ENCODE peak calls at places on chromosomes 11 and 22, in nine cellular contexts. One of them, this sample, is unnamed.

GRCh38 chr11:70525466-70525865 is 127.1 kb downstream of the CTTN start:
- DNase-seq in left lung: no peak
- DNase-seq in CD8-positive, alpha-beta memory T cell: no peak
- DNase-seq in Peyer's patch: no peak
- DNase-seq in CD4-positive, alpha-beta memory T cell: no peak
- DNase-seq in CD4-positive, alpha-beta T cell: no peak
- DNase-seq in RWPE1: no peak
- DNase-seq in cardiac muscle cell: no peak
- DNase-seq in brain microvascular endothelial cell: no peak
- DNase-seq in this sample: no peak

GRCh38 chr11:74371269-74372039 is 26.8 kb downstream of the PGM2L1 start:
- DNase-seq in left lung: no peak
- DNase-seq in CD8-positive, alpha-beta memory T cell: no peak
- DNase-seq in Peyer's patch: no peak
- DNase-seq in CD4-positive, alpha-beta memory T cell: no peak
- DNase-seq in CD4-positive, alpha-beta T cell: no peak
- DNase-seq in RWPE1: peak
- DNase-seq in cardiac muscle cell: peak
- DNase-seq in brain microvascular endothelial cell: peak
- DNase-seq in this sample: no peak

GRCh38 chr11:121023848-121024751 is at the start of gene TBCEL:
- DNase-seq in left lung: peak
- DNase-seq in CD8-positive, alpha-beta memory T cell: peak
- DNase-seq in Peyer's patch: peak
- DNase-seq in CD4-positive, alpha-beta memory T cell: peak
- DNase-seq in CD4-positive, alpha-beta T cell: peak
- DNase-seq in RWPE1: peak
- DNase-seq in cardiac muscle cell: peak
- DNase-seq in brain microvascular endothelial cell: peak
- DNase-seq in this sample: peak

GRCh38 chr22:36641902-36642640 is 61.5 kb downstream of the CACNG2 start:
- DNase-seq in left lung: no peak
- DNase-seq in CD8-positive, alpha-beta memory T cell: no peak
- DNase-seq in Peyer's patch: no peak
- DNase-seq in CD4-positive, alpha-beta memory T cell: no peak
- DNase-seq in CD4-positive, alpha-beta T cell: no peak
- DNase-seq in RWPE1: peak
- DNase-seq in cardiac muscle cell: peak
- DNase-seq in brain microvascular endothelial cell: peak
- DNase-seq in this sample: peak

GRCh38 chr11:74460481-74461154 is 6.7 kb downstream of the KCNE3 start:
- DNase-seq in left lung: no peak
- DNase-seq in CD8-positive, alpha-beta memory T cell: no peak
- DNase-seq in Peyer's patch: no peak
- DNase-seq in CD4-positive, alpha-beta memory T cell: no peak
- DNase-seq in CD4-positive, alpha-beta T cell: no peak
- DNase-seq in RWPE1: no peak
- DNase-seq in cardiac muscle cell: peak
- DNase-seq in brain microvascular endothelial cell: peak
- DNase-seq in this sample: no peak

GRCh38 chr11:12719221-12719620 is 45.0 kb downstream of the TEAD1 start:
- DNase-seq in left lung: no peak
- DNase-seq in CD8-positive, alpha-beta memory T cell: no peak
- DNase-seq in Peyer's patch: no peak
- DNase-seq in CD4-positive, alpha-beta memory T cell: no peak
- DNase-seq in CD4-positive, alpha-beta T cell: no peak
- DNase-seq in RWPE1: no peak
- DNase-seq in cardiac muscle cell: peak
- DNase-seq in brain microvascular endothelial cell: no peak
- DNase-seq in this sample: no peak

GRCh38 chr11:117221775-117222517 is 9.9 kb downstream of the PCSK7 start:
- DNase-seq in left lung: no peak
- DNase-seq in CD8-positive, alpha-beta memory T cell: no peak
- DNase-seq in Peyer's patch: no peak
- DNase-seq in CD4-positive, alpha-beta memory T cell: no peak
- DNase-seq in CD4-positive, alpha-beta T cell: no peak
- DNase-seq in RWPE1: no peak
- DNase-seq in cardiac muscle cell: peak
- DNase-seq in brain microvascular endothelial cell: no peak
- DNase-seq in this sample: no peak

GRCh38 chr11:111918390-111919256 is at the start of gene C11orf52:
- DNase-seq in left lung: peak
- DNase-seq in CD8-positive, alpha-beta memory T cell: no peak
- DNase-seq in Peyer's patch: no peak
- DNase-seq in CD4-positive, alpha-beta memory T cell: no peak
- DNase-seq in CD4-positive, alpha-beta T cell: no peak
- DNase-seq in RWPE1: peak
- DNase-seq in cardiac muscle cell: peak
- DNase-seq in brain microvascular endothelial cell: no peak
- DNase-seq in this sample: no peak

GRCh38 chr22:23875801-23876200 is 18.1 kb downstream of the SLC2A11 start:
- DNase-seq in left lung: no peak
- DNase-seq in CD8-positive, alpha-beta memory T cell: no peak
- DNase-seq in Peyer's patch: no peak
- DNase-seq in CD4-positive, alpha-beta memory T cell: no peak
- DNase-seq in CD4-positive, alpha-beta T cell: no peak
- DNase-seq in RWPE1: no peak
- DNase-seq in cardiac muscle cell: no peak
- DNase-seq in brain microvascular endothelial cell: no peak
- DNase-seq in this sample: no peak

GRCh38 chr22:23882370-23882769 is 11.8 kb upstream of the MIF start:
- DNase-seq in left lung: no peak
- DNase-seq in CD8-positive, alpha-beta memory T cell: no peak
- DNase-seq in Peyer's patch: no peak
- DNase-seq in CD4-positive, alpha-beta memory T cell: no peak
- DNase-seq in CD4-positive, alpha-beta T cell: no peak
- DNase-seq in RWPE1: no peak
- DNase-seq in cardiac muscle cell: no peak
- DNase-seq in brain microvascular endothelial cell: no peak
- DNase-seq in this sample: no peak

GRCh38 chr22:23877566-23877965 is 16.6 kb upstream of the MIF start:
- DNase-seq in left lung: no peak
- DNase-seq in CD8-positive, alpha-beta memory T cell: no peak
- DNase-seq in Peyer's patch: no peak
- DNase-seq in CD4-positive, alpha-beta memory T cell: no peak
- DNase-seq in CD4-positive, alpha-beta T cell: no peak
- DNase-seq in RWPE1: no peak
- DNase-seq in cardiac muscle cell: no peak
- DNase-seq in brain microvascular endothelial cell: no peak
- DNase-seq in this sample: no peak

GRCh38 chr22:23874871-23875270 is 17.2 kb downstream of the SLC2A11 start:
- DNase-seq in left lung: no peak
- DNase-seq in CD8-positive, alpha-beta memory T cell: no peak
- DNase-seq in Peyer's patch: no peak
- DNase-seq in CD4-positive, alpha-beta memory T cell: no peak
- DNase-seq in CD4-positive, alpha-beta T cell: no peak
- DNase-seq in RWPE1: no peak
- DNase-seq in cardiac muscle cell: no peak
- DNase-seq in brain microvascular endothelial cell: no peak
- DNase-seq in this sample: no peak

DNA sequence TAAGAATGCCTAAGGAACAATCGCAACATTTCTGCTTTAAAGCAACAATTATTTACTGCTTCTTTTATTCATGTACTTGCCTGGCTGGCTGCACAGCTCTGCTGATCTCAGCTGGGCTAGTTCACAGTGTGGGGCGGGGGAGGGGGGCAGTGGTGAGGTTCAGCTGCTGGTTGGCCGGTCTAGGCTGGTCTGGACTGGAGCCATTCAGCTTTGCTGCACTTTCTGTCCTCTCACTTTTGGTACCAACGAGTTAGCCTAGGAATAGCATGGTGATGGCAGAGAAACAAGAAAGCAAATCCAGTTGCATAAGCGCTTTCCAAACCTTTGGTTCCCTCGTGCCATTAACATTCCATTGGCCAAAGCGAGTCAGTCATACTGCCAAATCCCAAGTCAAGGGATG is 16.0 kb upstream of the MIF start:
- DNase-seq in left lung: no peak
- DNase-seq in CD8-positive, alpha-beta memory T cell: no peak
- DNase-seq in Peyer's patch: no peak
- DNase-seq in CD4-positive, alpha-beta memory T cell: no peak
- DNase-seq in CD4-positive, alpha-beta T cell: no peak
- DNase-seq in RWPE1: no peak
- DNase-seq in cardiac muscle cell: no peak
- DNase-seq in brain microvascular endothelial cell: no peak
- DNase-seq in this sample: no peak
- H3K27ac ChIP-seq in left lung: no peak
- H3K27ac ChIP-seq in CD8-positive, alpha-beta memory T cell: no peak
- H3K27ac ChIP-seq in Peyer's patch: no peak
- H3K27ac ChIP-seq in CD4-positive, alpha-beta memory T cell: no peak
- H3K27ac ChIP-seq in CD4-positive, alpha-beta T cell: no peak
- H3K27ac ChIP-seq in RWPE1: no peak
- H3K27ac ChIP-seq in cardiac muscle cell: no peak
- H3K27ac ChIP-seq in brain microvascular endothelial cell: no peak
- H3K27ac ChIP-seq in this sample: no peak

DNA sequence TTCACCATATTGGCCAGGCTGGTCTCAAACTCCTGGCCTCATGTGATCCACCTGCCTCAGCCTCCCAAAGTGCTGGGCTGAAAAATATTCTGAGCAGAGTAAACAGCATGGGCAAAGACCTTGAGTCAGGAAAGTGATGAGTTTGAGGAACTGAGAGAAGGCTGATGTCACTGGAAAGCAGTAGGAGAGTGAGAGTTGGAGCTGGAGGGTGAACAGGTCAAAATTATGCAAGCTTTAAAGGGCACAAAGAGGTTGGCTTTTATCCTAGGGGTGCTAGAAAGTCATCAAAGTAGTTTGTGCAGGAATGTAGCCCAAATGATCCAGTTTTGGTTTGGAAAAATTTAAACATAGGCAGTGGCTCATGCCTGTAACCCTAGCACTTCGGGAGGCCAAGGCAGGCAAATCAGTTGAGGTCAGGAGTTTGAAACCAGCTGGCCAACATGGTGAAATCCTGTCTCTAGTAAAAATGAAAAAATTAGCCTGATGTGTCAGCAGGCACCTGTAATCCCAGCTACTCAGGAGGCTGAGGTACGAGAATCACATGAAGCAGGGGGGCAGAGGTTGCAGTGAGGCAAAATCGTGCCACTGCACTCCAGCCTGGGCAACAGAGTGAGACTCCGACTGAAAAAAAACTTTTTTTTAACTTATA is 44.7 kb upstream of the CXCR5 start:
- DNase-seq in left lung: no peak
- DNase-seq in CD8-positive, alpha-beta memory T cell: no peak
- DNase-seq in Peyer's patch: peak
- DNase-seq in CD4-positive, alpha-beta memory T cell: no peak
- DNase-seq in CD4-positive, alpha-beta T cell: no peak
- DNase-seq in RWPE1: no peak
- DNase-seq in cardiac muscle cell: no peak
- DNase-seq in brain microvascular endothelial cell: no peak
- DNase-seq in this sample: no peak
- H3K27ac ChIP-seq in left lung: no peak
- H3K27ac ChIP-seq in CD8-positive, alpha-beta memory T cell: no peak
- H3K27ac ChIP-seq in Peyer's patch: no peak
- H3K27ac ChIP-seq in CD4-positive, alpha-beta memory T cell: no peak
- H3K27ac ChIP-seq in CD4-positive, alpha-beta T cell: no peak
- H3K27ac ChIP-seq in RWPE1: no peak
- H3K27ac ChIP-seq in cardiac muscle cell: no peak
- H3K27ac ChIP-seq in brain microvascular endothelial cell: no peak
- H3K27ac ChIP-seq in this sample: no peak

GRCh38 chr22:19761022-19761499 is 483 bp downstream of the TBX1 start:
- DNase-seq in left lung: no peak
- DNase-seq in CD8-positive, alpha-beta memory T cell: no peak
- DNase-seq in Peyer's patch: no peak
- DNase-seq in CD4-positive, alpha-beta memory T cell: no peak
- DNase-seq in CD4-positive, alpha-beta T cell: no peak
- DNase-seq in RWPE1: no peak
- DNase-seq in cardiac muscle cell: no peak
- DNase-seq in brain microvascular endothelial cell: no peak
- DNase-seq in this sample: no peak

GRCh38 chr22:19759994-19760651 is 455 bp upstream of the TBX1 start:
- DNase-seq in left lung: no peak
- DNase-seq in CD8-positive, alpha-beta memory T cell: no peak
- DNase-seq in Peyer's patch: no peak
- DNase-seq in CD4-positive, alpha-beta memory T cell: no peak
- DNase-seq in CD4-positive, alpha-beta T cell: no peak
- DNase-seq in RWPE1: no peak
- DNase-seq in cardiac muscle cell: no peak
- DNase-seq in brain microvascular endothelial cell: no peak
- DNase-seq in this sample: no peak

GRCh38 chr22:19759459-19759993 is 1.1 kb upstream of the TBX1 start:
- DNase-seq in left lung: no peak
- DNase-seq in CD8-positive, alpha-beta memory T cell: no peak
- DNase-seq in Peyer's patch: no peak
- DNase-seq in CD4-positive, alpha-beta memory T cell: no peak
- DNase-seq in CD4-positive, alpha-beta T cell: no peak
- DNase-seq in RWPE1: no peak
- DNase-seq in cardiac muscle cell: no peak
- DNase-seq in brain microvascular endothelial cell: no peak
- DNase-seq in this sample: no peak

GRCh38 chr22:19761500-19762314 is 1.1 kb downstream of the TBX1 start:
- DNase-seq in left lung: no peak
- DNase-seq in CD8-positive, alpha-beta memory T cell: no peak
- DNase-seq in Peyer's patch: no peak
- DNase-seq in CD4-positive, alpha-beta memory T cell: no peak
- DNase-seq in CD4-positive, alpha-beta T cell: no peak
- DNase-seq in RWPE1: no peak
- DNase-seq in cardiac muscle cell: no peak
- DNase-seq in brain microvascular endothelial cell: no peak
- DNase-seq in this sample: no peak

GRCh38 chr22:19760652-19761002 is at the start of gene TBX1:
- DNase-seq in left lung: no peak
- DNase-seq in CD8-positive, alpha-beta memory T cell: no peak
- DNase-seq in Peyer's patch: no peak
- DNase-seq in CD4-positive, alpha-beta memory T cell: no peak
- DNase-seq in CD4-positive, alpha-beta T cell: no peak
- DNase-seq in RWPE1: no peak
- DNase-seq in cardiac muscle cell: no peak
- DNase-seq in brain microvascular endothelial cell: no peak
- DNase-seq in this sample: no peak
- H3K27ac ChIP-seq in left lung: no peak
- H3K27ac ChIP-seq in CD8-positive, alpha-beta memory T cell: peak
- H3K27ac ChIP-seq in Peyer's patch: no peak
- H3K27ac ChIP-seq in CD4-positive, alpha-beta memory T cell: no peak
- H3K27ac ChIP-seq in CD4-positive, alpha-beta T cell: no peak
- H3K27ac ChIP-seq in RWPE1: peak
- H3K27ac ChIP-seq in cardiac muscle cell: no peak
- H3K27ac ChIP-seq in brain microvascular endothelial cell: no peak
- H3K27ac ChIP-seq in this sample: no peak

GRCh38 chr11:61701298-61701993 is 21.3 kb downstream of the DAGLA start:
- DNase-seq in left lung: no peak
- DNase-seq in CD8-positive, alpha-beta memory T cell: no peak
- DNase-seq in Peyer's patch: no peak
- DNase-seq in CD4-positive, alpha-beta memory T cell: no peak
- DNase-seq in CD4-positive, alpha-beta T cell: no peak
- DNase-seq in RWPE1: no peak
- DNase-seq in cardiac muscle cell: no peak
- DNase-seq in brain microvascular endothelial cell: no peak
- DNase-seq in this sample: no peak

GRCh38 chr11:61698173-61698965 is 18.2 kb downstream of the DAGLA start:
- DNase-seq in left lung: no peak
- DNase-seq in CD8-positive, alpha-beta memory T cell: no peak
- DNase-seq in Peyer's patch: no peak
- DNase-seq in CD4-positive, alpha-beta memory T cell: no peak
- DNase-seq in CD4-positive, alpha-beta T cell: no peak
- DNase-seq in RWPE1: no peak
- DNase-seq in cardiac muscle cell: no peak
- DNase-seq in brain microvascular endothelial cell: no peak
- DNase-seq in this sample: no peak

GRCh38 chr11:61700720-61701119 is 20.5 kb downstream of the DAGLA start:
- DNase-seq in left lung: no peak
- DNase-seq in CD8-positive, alpha-beta memory T cell: no peak
- DNase-seq in Peyer's patch: no peak
- DNase-seq in CD4-positive, alpha-beta memory T cell: no peak
- DNase-seq in CD4-positive, alpha-beta T cell: no peak
- DNase-seq in RWPE1: no peak
- DNase-seq in cardiac muscle cell: no peak
- DNase-seq in brain microvascular endothelial cell: no peak
- DNase-seq in this sample: no peak

GRCh38 chr11:61700221-61700620 is 20.0 kb downstream of the DAGLA start:
- DNase-seq in left lung: peak
- DNase-seq in CD8-positive, alpha-beta memory T cell: no peak
- DNase-seq in Peyer's patch: no peak
- DNase-seq in CD4-positive, alpha-beta memory T cell: no peak
- DNase-seq in CD4-positive, alpha-beta T cell: no peak
- DNase-seq in RWPE1: peak
- DNase-seq in cardiac muscle cell: peak
- DNase-seq in brain microvascular endothelial cell: peak
- DNase-seq in this sample: no peak

GRCh38 chr11:61699737-61700160 is 19.6 kb downstream of the DAGLA start:
- DNase-seq in left lung: no peak
- DNase-seq in CD8-positive, alpha-beta memory T cell: no peak
- DNase-seq in Peyer's patch: no peak
- DNase-seq in CD4-positive, alpha-beta memory T cell: no peak
- DNase-seq in CD4-positive, alpha-beta T cell: no peak
- DNase-seq in RWPE1: peak
- DNase-seq in cardiac muscle cell: no peak
- DNase-seq in brain microvascular endothelial cell: no peak
- DNase-seq in this sample: no peak
- H3K27ac ChIP-seq in left lung: no peak
- H3K27ac ChIP-seq in CD8-positive, alpha-beta memory T cell: no peak
- H3K27ac ChIP-seq in Peyer's patch: peak
- H3K27ac ChIP-seq in CD4-positive, alpha-beta memory T cell: no peak
- H3K27ac ChIP-seq in CD4-positive, alpha-beta T cell: no peak
- H3K27ac ChIP-seq in RWPE1: peak
- H3K27ac ChIP-seq in cardiac muscle cell: no peak
- H3K27ac ChIP-seq in brain microvascular endothelial cell: no peak
- H3K27ac ChIP-seq in this sample: no peak